ENCODE peak calls at places on chromosomes 6 and 20, in four cellular contexts. One of them, this sample, is unnamed. For H3K4me1, the result is how much of the 10 kb centered on the place peaks cover.

GRCh38 chr6:111806561-111807497 is 66.4 kb downstream of the FYN start:
- DNase-seq in spleen: no peak
- DNase-seq in GM23338: no peak
- DNase-seq in hepatocyte: no peak
- DNase-seq in this sample: no peak

GRCh38 chr6:33490198-33490597 is 35.8 kb downstream of the ZBTB9 start:
- DNase-seq in spleen: no peak
- DNase-seq in GM23338: peak
- DNase-seq in hepatocyte: peak
- DNase-seq in this sample: no peak

GRCh38 chr6:166515072-166515810 is 71.2 kb downstream of the RAMACL start:
- DNase-seq in spleen: no peak
- DNase-seq in GM23338: no peak
- DNase-seq in hepatocyte: peak
- DNase-seq in this sample: no peak

GRCh38 chr20:7742479-7742878 is 197.8 kb downstream of the HAO1 start:
- DNase-seq in spleen: no peak
- DNase-seq in GM23338: no peak
- DNase-seq in hepatocyte: peak
- DNase-seq in this sample: no peak

GRCh38 chr20:62420846-62421715 is 6.3 kb downstream of the RBBP8NL start:
- DNase-seq in spleen: no peak
- DNase-seq in GM23338: no peak
- DNase-seq in hepatocyte: no peak
- DNase-seq in this sample: no peak

GRCh38 chr6:144019929-144020328 is 11.9 kb upstream of the PLAGL1 start:
- DNase-seq in spleen: no peak
- DNase-seq in GM23338: no peak
- DNase-seq in hepatocyte: no peak
- DNase-seq in this sample: no peak

GRCh38 chr6:90915224-90915915 is 328.5 kb upstream of the MAP3K7 start:
- DNase-seq in spleen: no peak
- DNase-seq in GM23338: peak
- DNase-seq in hepatocyte: no peak
- DNase-seq in this sample: no peak

GRCh38 chr20:5020760-5021159 is 19.4 kb upstream of the SLC23A2 start:
- DNase-seq in spleen: no peak
- DNase-seq in GM23338: no peak
- DNase-seq in hepatocyte: no peak
- DNase-seq in this sample: peak

GRCh38 chr20:50510706-50511401 is 671 bp downstream of the PTPN1 start:
- DNase-seq in spleen: peak
- DNase-seq in GM23338: peak
- DNase-seq in hepatocyte: peak
- DNase-seq in this sample: no peak

GRCh38 chr6:89311853-89312531 is 3.1 kb downstream of the GABRR2 start:
- DNase-seq in spleen: no peak
- DNase-seq in GM23338: peak
- DNase-seq in hepatocyte: peak
- DNase-seq in this sample: peak

GRCh38 chr6:166530211-166531045 is 56.0 kb downstream of the RAMACL start:
- DNase-seq in spleen: no peak
- DNase-seq in GM23338: no peak
- DNase-seq in hepatocyte: no peak
- DNase-seq in this sample: no peak

GRCh38 chr6:90168693-90169131 is 127.9 kb downstream of the BACH2 start:
- DNase-seq in spleen: no peak
- DNase-seq in GM23338: no peak
- DNase-seq in hepatocyte: no peak
- DNase-seq in this sample: no peak

GRCh38 chr6:158854214-158855101 is 35.3 kb upstream of the EZR start:
- DNase-seq in spleen: no peak
- DNase-seq in GM23338: peak
- DNase-seq in hepatocyte: peak
- DNase-seq in this sample: no peak

GRCh38 chr6:3540980-3541379 is 84.1 kb upstream of the SLC22A23 start:
- DNase-seq in spleen: no peak
- DNase-seq in GM23338: no peak
- DNase-seq in hepatocyte: peak
- DNase-seq in this sample: no peak

GRCh38 chr6:106963544-106963943 is 11.0 kb downstream of the CD24 start:
- DNase-seq in spleen: no peak
- DNase-seq in GM23338: no peak
- DNase-seq in hepatocyte: no peak
- DNase-seq in this sample: no peak

GRCh38 chr6:107458687-107459282 is 579 bp downstream of the PDSS2 start:
- DNase-seq in spleen: peak
- DNase-seq in GM23338: peak
- DNase-seq in hepatocyte: peak
- DNase-seq in this sample: peak

GRCh38 chr20:41748756-41749582 is 130.8 kb upstream of the CHD6 start:
- DNase-seq in spleen: no peak
- DNase-seq in GM23338: no peak
- DNase-seq in hepatocyte: no peak
- DNase-seq in this sample: no peak

GRCh38 chr6:166904101-166904746 is 52.1 kb downstream of the RNASET2 start:
- DNase-seq in spleen: peak
- DNase-seq in GM23338: peak
- DNase-seq in hepatocyte: no peak
- DNase-seq in this sample: no peak

GRCh38 chr6:134034951-134035822 is 17.2 kb downstream of the SLC2A12 start:
- DNase-seq in spleen: no peak
- DNase-seq in GM23338: no peak
- DNase-seq in hepatocyte: no peak
- DNase-seq in this sample: no peak

GRCh38 chr6:134031696-134032255 is 20.6 kb downstream of the SLC2A12 start:
- DNase-seq in spleen: no peak
- DNase-seq in GM23338: no peak
- DNase-seq in hepatocyte: no peak
- DNase-seq in this sample: no peak

GRCh38 chr6:134034478-134034877 is 17.9 kb downstream of the SLC2A12 start:
- DNase-seq in spleen: no peak
- DNase-seq in GM23338: no peak
- DNase-seq in hepatocyte: no peak
- DNase-seq in this sample: no peak

GRCh38 chr6:134039116-134039515 is 13.3 kb downstream of the SLC2A12 start:
- DNase-seq in spleen: no peak
- DNase-seq in GM23338: no peak
- DNase-seq in hepatocyte: no peak
- DNase-seq in this sample: no peak

DNA sequence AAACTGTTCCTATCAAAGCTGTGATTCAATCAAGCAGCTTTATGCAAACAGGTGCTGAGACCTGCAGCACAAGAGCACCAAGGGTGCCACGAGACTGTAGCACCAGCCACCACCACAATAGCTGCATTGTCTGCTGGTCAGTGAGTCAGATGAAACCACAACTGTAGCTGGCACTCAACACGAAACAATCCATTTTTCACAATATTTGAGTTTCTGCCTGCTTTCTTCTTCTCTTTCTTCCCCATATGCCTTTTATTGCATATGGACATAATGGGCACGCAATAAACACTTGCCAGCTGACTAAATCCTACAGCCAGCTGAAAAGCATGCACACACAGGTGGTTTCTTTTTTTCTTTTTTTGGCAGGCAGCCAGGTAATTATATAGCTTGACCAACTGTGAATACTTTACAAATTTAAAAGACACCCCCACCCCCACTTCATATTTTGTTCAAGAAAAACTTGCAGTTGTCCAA is 16.6 kb downstream of the SLC2A12 start:
- DNase-seq in spleen: no peak
- DNase-seq in GM23338: no peak
- DNase-seq in hepatocyte: peak
- DNase-seq in this sample: no peak
- H3K27ac ChIP-seq in spleen: no peak
- H3K27ac ChIP-seq in GM23338: no peak
- H3K27ac ChIP-seq in hepatocyte: peak
- H3K27ac ChIP-seq in this sample: no peak

DNA sequence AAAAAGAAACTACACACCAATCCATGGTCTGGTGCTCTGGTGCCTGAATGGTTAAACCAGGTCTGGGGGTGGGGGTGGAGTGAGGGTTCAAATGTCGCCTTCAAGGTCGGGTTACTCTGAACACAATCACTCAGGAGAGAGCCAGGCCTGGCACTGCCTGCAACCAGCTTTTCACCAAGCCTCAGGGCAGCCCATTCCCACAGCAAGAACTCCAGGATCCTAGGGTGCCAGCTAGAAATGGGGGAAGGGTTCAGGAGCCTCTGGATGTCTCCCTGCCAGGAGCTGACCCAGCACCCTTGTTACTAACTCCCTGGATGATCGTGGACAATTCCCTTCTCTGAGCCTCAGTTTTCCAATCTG is 6.7 kb downstream of the SDC4 start:
- DNase-seq in spleen: no peak
- DNase-seq in GM23338: no peak
- DNase-seq in hepatocyte: no peak
- DNase-seq in this sample: no peak
- H3K4me3 ChIP-seq in spleen: peak
- H3K4me3 ChIP-seq in GM23338: peak
- H3K4me3 ChIP-seq in hepatocyte: no peak
- H3K4me3 ChIP-seq in this sample: no peak

GRCh38 chr6:36384095-36384494 is 3.4 kb downstream of the ETV7 start:
- DNase-seq in spleen: no peak
- DNase-seq in GM23338: no peak
- DNase-seq in hepatocyte: no peak
- DNase-seq in this sample: no peak

GRCh38 chr6:36383608-36384007 is 3.9 kb downstream of the ETV7 start:
- DNase-seq in spleen: no peak
- DNase-seq in GM23338: no peak
- DNase-seq in hepatocyte: no peak
- DNase-seq in this sample: no peak

GRCh38 chr6:36380166-36380565 is 7.3 kb downstream of the ETV7 start:
- DNase-seq in spleen: no peak
- DNase-seq in GM23338: no peak
- DNase-seq in hepatocyte: no peak
- DNase-seq in this sample: no peak

GRCh38 chr6:36381502-36382389 is 5.7 kb downstream of the ETV7 start:
- DNase-seq in spleen: no peak
- DNase-seq in GM23338: no peak
- DNase-seq in hepatocyte: no peak
- DNase-seq in this sample: no peak

DNA sequence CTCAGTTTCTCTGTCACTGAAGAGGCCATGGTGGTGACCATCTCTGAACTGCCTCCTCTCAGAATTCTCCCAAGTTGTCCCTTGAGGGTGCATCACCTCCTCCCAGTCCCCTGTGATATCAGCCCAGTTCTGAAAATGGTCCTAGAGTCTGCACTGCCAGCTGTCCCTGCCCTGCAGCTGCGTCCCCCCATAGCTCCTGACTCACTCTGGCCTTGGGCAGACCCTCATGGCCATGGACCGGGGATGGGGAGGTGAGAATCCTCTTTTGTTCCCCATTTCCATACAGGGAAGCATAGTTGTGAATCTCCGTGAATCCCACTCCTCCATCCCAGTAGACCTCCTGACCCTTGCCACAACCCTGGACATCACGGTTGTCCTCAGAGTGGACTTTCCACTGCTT is 4.5 kb downstream of the ETV7 start:
- DNase-seq in spleen: no peak
- DNase-seq in GM23338: no peak
- DNase-seq in hepatocyte: no peak
- DNase-seq in this sample: no peak
- H3K4me1 ChIP-seq in spleen: under half
- H3K4me1 ChIP-seq in GM23338: under half
- H3K4me1 ChIP-seq in hepatocyte: under half
- H3K4me1 ChIP-seq in this sample: under half

GRCh38 chr20:49446808-49447207 is 35.7 kb downstream of the KCNB1 start:
- DNase-seq in spleen: no peak
- DNase-seq in GM23338: peak
- DNase-seq in hepatocyte: peak
- DNase-seq in this sample: peak

GRCh38 chr20:49446080-49446479 is 36.4 kb downstream of the KCNB1 start:
- DNase-seq in spleen: no peak
- DNase-seq in GM23338: no peak
- DNase-seq in hepatocyte: no peak
- DNase-seq in this sample: no peak

GRCh38 chr20:49447946-49448809 is 34.3 kb downstream of the KCNB1 start:
- DNase-seq in spleen: no peak
- DNase-seq in GM23338: no peak
- DNase-seq in hepatocyte: peak
- DNase-seq in this sample: no peak

GRCh38 chr20:49448917-49449316 is 33.6 kb downstream of the KCNB1 start:
- DNase-seq in spleen: no peak
- DNase-seq in GM23338: peak
- DNase-seq in hepatocyte: no peak
- DNase-seq in this sample: no peak

DNA sequence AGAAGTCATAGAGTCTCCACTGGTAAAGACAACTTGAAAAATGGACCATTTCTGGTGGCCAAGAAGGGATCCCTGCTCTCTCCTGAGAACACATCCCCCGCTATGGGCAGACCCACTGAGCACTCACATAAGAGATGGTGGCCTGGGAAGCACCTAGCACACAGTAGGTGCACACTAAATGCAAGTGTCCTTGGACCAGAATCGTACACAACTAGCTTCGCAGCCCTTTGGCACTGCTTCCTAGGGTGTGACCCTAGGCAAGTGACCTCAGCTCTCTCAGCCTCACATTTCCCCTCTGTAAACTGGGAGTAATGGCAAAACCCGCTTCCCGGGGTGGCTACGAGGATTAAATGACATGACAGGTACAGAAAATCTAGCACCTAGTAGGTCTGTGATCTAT is 35.1 kb downstream of the KCNB1 start:
- DNase-seq in spleen: no peak
- DNase-seq in GM23338: no peak
- DNase-seq in hepatocyte: no peak
- DNase-seq in this sample: no peak
- H3K27ac ChIP-seq in spleen: no peak
- H3K27ac ChIP-seq in GM23338: no peak
- H3K27ac ChIP-seq in hepatocyte: peak
- H3K27ac ChIP-seq in this sample: peak

DNA sequence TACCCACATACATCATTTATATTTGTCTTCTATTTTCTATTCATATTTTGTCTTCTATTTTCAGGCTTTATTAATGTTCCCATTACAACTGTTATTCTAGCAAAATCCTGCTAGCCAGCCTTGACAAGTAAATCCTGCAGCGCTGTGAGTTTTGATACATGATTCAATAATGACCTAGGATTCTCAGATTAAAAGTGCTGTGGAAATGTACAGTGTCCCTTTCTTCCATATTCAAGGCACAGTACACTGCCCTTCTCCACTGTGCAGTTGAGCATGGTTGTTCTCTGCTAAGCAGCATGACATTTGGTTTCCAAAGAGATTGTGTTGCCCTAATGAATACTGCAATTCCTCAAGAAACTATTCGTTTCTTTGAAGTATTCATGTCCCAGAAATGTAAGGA is 5.8 kb upstream of the HEY2 start:
- DNase-seq in spleen: no peak
- DNase-seq in GM23338: no peak
- DNase-seq in hepatocyte: no peak
- DNase-seq in this sample: no peak
- H3K4me3 ChIP-seq in spleen: no peak
- H3K4me3 ChIP-seq in GM23338: no peak
- H3K4me3 ChIP-seq in hepatocyte: no peak
- H3K4me3 ChIP-seq in this sample: no peak

This sample was measured in aorta.